ENCODE peak calls at places on chromosomes 11 and 22, in seven cellular contexts. J, U, Y, R, D, L and H are unnamed samples.
A peak's percentile ranks its signal among the peaks of the same experiment; 100 is the strongest.

GRCh38 chr11:64791781-64792291 is 11.2 kb downstream of the MAP4K2 start:
- DNase-seq in R (no peak), L (no peak), J (no peak), Y (no peak), U (no peak), D (no peak), H (no peak)

GRCh38 chr11:75867778-75868374 is 52.9 kb downstream of the UVRAG start:
- DNase-seq in U (peak; percentile 22), J (peak; percentile 42), L (peak; percentile 1), D (peak; percentile 17), Y (no peak), R (peak; percentile 85), H (peak; percentile 87)

GRCh38 chr11:78045851-78046485 is 17.7 kb upstream of the THRSP start:
- DNase-seq in Y (peak; percentile 82), R (peak; percentile 90), L (peak; percentile 82), J (peak; percentile 89), D (peak; percentile 32), U (peak; percentile 77), H (peak; percentile 92)

GRCh38 chr11:60378359-60378758 is at the start of gene MS4A7:
- DNase-seq in D (no peak), L (no peak), J (peak; percentile 69), U (no peak), R (peak; percentile 68), Y (no peak), H (no peak)

GRCh38 chr11:19187880-19188279 is 13.9 kb downstream of the CSRP3 start:
- DNase-seq in U (no peak), Y (no peak), L (no peak), R (peak; percentile 11), J (no peak), D (no peak), H (no peak)

GRCh38 chr11:58594826-58595225 is 16.0 kb downstream of the ZFP91 start:
- DNase-seq in R (no peak), U (no peak), Y (no peak), L (no peak), J (no peak), D (no peak), H (no peak)

GRCh38 chr11:19628018-19628417 is 84.6 kb upstream of the NAV2 start:
- DNase-seq in U (peak; percentile 41), R (peak; percentile 92), D (peak; percentile 82), L (no peak), J (no peak), Y (no peak), H (no peak)

GRCh38 chr22:49930596-49931412 is 12.4 kb downstream of the CRELD2 start:
- DNase-seq in R (peak; percentile 85), J (peak; percentile 63), L (no peak), U (peak; percentile 79), Y (no peak), D (peak; percentile 51), H (peak; percentile 86)

GRCh38 chr11:12857572-12857971 is 151.5 kb upstream of the RASSF10 start:
- DNase-seq in J (no peak), Y (no peak), R (no peak), L (no peak), D (no peak), U (no peak), H (no peak)

GRCh38 chr22:29259253-29259899 is 8.4 kb downstream of the RHBDD3 start:
- DNase-seq in D (no peak), L (no peak), R (no peak), J (no peak), Y (peak; percentile 39), U (no peak), H (peak; percentile 33)

GRCh38 chr11:104858882-104859735 is 39.2 kb downstream of the CASP12 start:
- DNase-seq in U (no peak), R (no peak), L (no peak), D (no peak), J (peak; percentile 17), Y (no peak), H (no peak)